ENCODE peak calls at places on chromosomes 12 and 14, in four cellular contexts. P, R, L and O are unnamed samples.

GRCh38 chr12:65642006-65642695 is 182.1 kb upstream of the HMGA2 start:
- DNase-seq in L (no peak), P (peak), R (no peak), O (no peak)

GRCh38 chr14:101507306-101508150 is 53.8 kb upstream of the DIO3 start:
- DNase-seq in L (no peak), R (no peak), P (no peak), O (no peak)

GRCh38 chr14:52018970-52019369 is 29.6 kb downstream of the RTRAF start:
- DNase-seq in R (no peak), P (no peak), L (no peak), O (no peak)

GRCh38 chr12:69068431-69068830 is 135.5 kb upstream of the CPM start:
- DNase-seq in R (peak), L (no peak), P (peak), O (peak)

GRCh38 chr12:98955284-98955683 is 310.2 kb downstream of the APAF1 start:
- DNase-seq in R (no peak), P (no peak), L (peak), O (peak)

GRCh38 chr12:8089718-8090117 is 7.6 kb downstream of the NECAP1 start:
- DNase-seq in L (no peak), P (no peak), R (no peak), O (no peak)

GRCh38 chr14:61281186-61281676 is at the start of gene TMEM30B:
- DNase-seq in P (no peak), L (no peak), R (no peak), O (no peak)

GRCh38 chr14:35944847-35945246 is 118.7 kb downstream of the BRMS1L start:
- DNase-seq in R (no peak), L (peak), P (no peak), O (no peak)

GRCh38 chr12:129552996-129553750 is 350.7 kb downstream of the TMEM132D start:
- DNase-seq in R (peak), L (no peak), P (no peak), O (no peak)

GRCh38 chr12:52341066-52341580 is 19.9 kb upstream of the KRT83 start:
- DNase-seq in P (no peak), L (no peak), R (no peak), O (no peak)

GRCh38 chr12:31440586-31440985 is 114.6 kb upstream of the SINHCAF start:
- DNase-seq in L (no peak), R (no peak), P (no peak), O (no peak)

GRCh38 chr14:91899777-91900176 is 32.4 kb upstream of the TC2N start:
- DNase-seq in R (no peak), P (peak), L (no peak), O (no peak)

GRCh38 chr12:12736759-12737676 is 19.9 kb downstream of the CDKN1B start:
- DNase-seq in L (no peak), R (peak), P (peak), O (peak)

GRCh38 chr14:73785834-73786631 is 65.6 kb upstream of the PTGR2 start:
- DNase-seq in L (peak), R (peak), P (peak), O (peak)

GRCh38 chr12:47988073-47989022 is 15.9 kb downstream of the COL2A1 start:
- DNase-seq in P (peak), R (peak), L (no peak), O (peak)

GRCh38 chr12:40158592-40159111 is 52.8 kb upstream of the SLC2A13 start:
- DNase-seq in P (no peak), R (no peak), L (no peak), O (no peak)

GRCh38 chr12:22577667-22578066 is 33.3 kb upstream of the C2CD5 start:
- DNase-seq in R (no peak), L (no peak), P (no peak), O (peak)

GRCh38 chr12:630656-631632 is 32.3 kb downstream of the NINJ2 start:
- DNase-seq in R (no peak), L (no peak), P (no peak), O (no peak)

GRCh38 chr14:32710351-32711102 is 228.2 kb upstream of the NPAS3 start:
- DNase-seq in P (peak), R (peak), L (no peak), O (peak)

GRCh38 chr14:104291123-104292000 is 153.0 kb downstream of the KIF26A start:
- DNase-seq in L (no peak), P (no peak), R (no peak), O (no peak)

GRCh38 chr14:101619484-101619883 is 58.2 kb downstream of the DIO3 start:
- DNase-seq in P (no peak), R (no peak), L (no peak), O (no peak)

GRCh38 chr12:3365416-3366385 is 125.3 kb upstream of the PRMT8 start:
- DNase-seq in L (no peak), R (peak), P (peak), O (no peak)

GRCh38 chr14:35046751-35047536 is 872 bp downstream of the FAM177A1 start:
- DNase-seq in L (peak), R (peak), P (no peak), O (peak)

GRCh38 chr12:84305144-84305543 is 607.5 kb downstream of the SLC6A15 start:
- DNase-seq in R (no peak), L (no peak), P (peak), O (peak)

GRCh38 chr14:89428556-89429196 is 11.6 kb upstream of the FOXN3 start:
- DNase-seq in R (peak), P (peak), L (no peak), O (peak)

GRCh38 chr12:57147641-57147944 is 174 bp upstream of the LRP1-AS start:
- DNase-seq in R (no peak), P (peak), L (no peak), O (peak)

GRCh38 chr12:53300187-53300586 is 692 bp downstream of the MYG1 start:
- DNase-seq in R (peak), L (no peak), P (peak), O (peak)

GRCh38 chr14:89422952-89423345 is 5.9 kb upstream of the FOXN3 start:
- DNase-seq in R (no peak), P (no peak), L (no peak), O (no peak)

GRCh38 chr12:108959748-108960655 is 60.9 kb downstream of the SVOP start:
- DNase-seq in L (no peak), R (no peak), P (no peak), O (no peak)

GRCh38 chr12:119772431-119772830 is 104.5 kb downstream of the PRKAB1 start:
- DNase-seq in R (no peak), P (peak), L (no peak), O (peak)

GRCh38 chr14:100438678-100439592 is 115.8 kb downstream of the SLC25A47 start:
- DNase-seq in P (peak), L (no peak), R (peak), O (peak)

GRCh38 chr12:71755146-71755892 is 656 bp downstream of the RAB21 start:
- DNase-seq in P (peak), R (peak), L (peak), O (peak)

GRCh38 chr12:92538970-92539749 is 163.6 kb upstream of the PLEKHG7 start:
- DNase-seq in L (peak), R (peak), P (peak), O (peak)

GRCh38 chr14:29755311-29756052 is 172.2 kb downstream of the PRKD1 start:
- DNase-seq in P (no peak), L (no peak), R (peak), O (no peak)

GRCh38 chr12:69473229-69473628 is 3.0 kb downstream of the FRS2 start:
- DNase-seq in L (no peak), R (no peak), P (no peak), O (no peak)

GRCh38 chr12:118549506-118550109 is 173.3 kb downstream of the SUDS3 start:
- DNase-seq in L (no peak), P (no peak), R (no peak), O (no peak)

GRCh38 chr14:64695071-64695470 is 9.2 kb upstream of the PLEKHG3 start:
- DNase-seq in L (no peak), P (no peak), R (no peak), O (no peak)